ENCODE peak calls at places on chromosomes 16 and 17, in five cellular contexts. T is activated T-cell treated with anti-CD3 and anti-CD28 coated beads for 1 hour; O is stimulated activated CD4-positive, alpha-beta T cell treated with anti-CD3 and anti-CD28 coated beads, Interleukin-4, amount 100 ng/mL, for 48 hours; Y is GM13977; V is stimulated activated CD8-positive, alpha-beta memory T cell treated with anti-CD3 and anti-CD28 coated beads, Interleukin-2, amount 100 ng/mL, for 48 hours. W is an unnamed sample.

GRCh38 chr17:45261577-45262515 is at the start of gene SPATA32:
- DNase-seq in T (peak), O (peak), Y (peak), V (peak), W (peak)

GRCh38 chr17:4497101-4497824 is 1.4 kb upstream of the SPNS2 start:
- DNase-seq in T (no peak), O (no peak), Y (peak), V (no peak), W (no peak)

GRCh38 chr17:20235747-20236146 is 226.6 kb downstream of the SPECC1 start:
- DNase-seq in T (no peak), O (no peak), Y (no peak), V (no peak), W (no peak)

GRCh38 chr17:58786586-58787295 is 31.1 kb downstream of the PPM1E start:
- DNase-seq in T (no peak), O (no peak), Y (no peak), V (no peak), W (no peak)

GRCh38 chr16:23284584-23284983 is 17.5 kb upstream of the SCNN1B start:
- DNase-seq in T (no peak), O (no peak), Y (no peak), V (no peak), W (no peak)

GRCh38 chr17:74840989-74841666 is 18.6 kb downstream of the GRIN2C start:
- DNase-seq in T (no peak), O (no peak), Y (no peak), V (no peak), W (no peak)

GRCh38 chr17:77963441-77963840 is 4.9 kb downstream of the TNRC6C start:
- DNase-seq in T (no peak), O (no peak), Y (no peak), V (no peak), W (peak)

GRCh38 chr16:84043486-84044107 is 1.0 kb upstream of the SLC38A8 start:
- DNase-seq in T (no peak), O (no peak), Y (no peak), V (no peak), W (no peak)

GRCh38 chr17:33112763-33113162 is 121.1 kb downstream of the SPACA3 start:
- DNase-seq in T (no peak), O (no peak), Y (no peak), V (no peak), W (no peak)

GRCh38 chr17:8629371-8630226 is 926 bp downstream of the MYH10 start:
- DNase-seq in T (no peak), O (no peak), Y (peak), V (no peak), W (no peak)

GRCh38 chr17:62650587-62650986 is 23.1 kb downstream of the MRC2 start:
- DNase-seq in T (no peak), O (no peak), Y (no peak), V (no peak), W (no peak)

GRCh38 chr16:57532251-57532625 is 4.1 kb downstream of the CCDC102A start:
- DNase-seq in T (no peak), O (no peak), Y (peak), V (no peak), W (no peak)

GRCh38 chr16:15607700-15608396 is 35.1 kb downstream of the MARF1 start:
- DNase-seq in T (no peak), O (no peak), Y (no peak), V (no peak), W (no peak)

GRCh38 chr16:22192261-22193133 is 13.6 kb upstream of the EEF2K start:
- DNase-seq in T (peak), O (peak), Y (peak), V (peak), W (peak)

GRCh38 chr17:3512512-3513171 is 36.8 kb downstream of the ASPA start:
- DNase-seq in T (no peak), O (no peak), Y (no peak), V (no peak), W (no peak)

GRCh38 chr17:9971991-9972390 is 66.9 kb upstream of the RCVRN start:
- DNase-seq in T (no peak), O (no peak), Y (no peak), V (no peak), W (no peak)

GRCh38 chr17:78925662-78926555 is 722 bp upstream of the TIMP2 start:
- DNase-seq in T (no peak), O (no peak), Y (no peak), V (no peak), W (no peak)

GRCh38 chr16:72740346-72740745 is 307.6 kb downstream of the ZFHX3 start:
- DNase-seq in T (no peak), O (no peak), Y (no peak), V (no peak), W (no peak)

GRCh38 chr17:36657763-36658490 is 56.5 kb downstream of the MRM1 start:
- DNase-seq in T (no peak), O (no peak), Y (no peak), V (peak), W (peak)